ENCODE peak calls at places on chromosomes 16 and 17, in seven cellular contexts. M, I, U, V, L, Y and D are unnamed samples.

GRCh38 chr16:76741623-76742022 is 449.4 kb upstream of the MON1B start:
- DNase-seq in M (no peak), I (no peak), U (no peak), V (no peak), L (no peak), Y (no peak), D (no peak)

GRCh38 chr17:57939797-57940196 is 15.4 kb downstream of the CUEDC1 start:
- DNase-seq in M (no peak), I (no peak), U (no peak), V (no peak), L (no peak), Y (peak; percentile 72), D (no peak)

GRCh38 chr16:84712138-84712671 is 12.4 kb downstream of the USP10 start:
- DNase-seq in M (no peak), I (no peak), U (no peak), V (no peak), L (no peak), Y (no peak), D (no peak)

GRCh38 chr16:85171809-85172464 is 59.7 kb upstream of the CIBAR2 start:
- DNase-seq in M (no peak), I (no peak), U (peak; percentile 25), V (no peak), L (no peak), Y (no peak), D (no peak)

GRCh38 chr16:50371936-50372595 is 3.3 kb upstream of the BRD7 start:
- DNase-seq in M (no peak), I (no peak), U (peak; percentile 30), V (no peak), L (no peak), Y (no peak), D (no peak)

GRCh38 chr16:4244254-4244812 is 2.5 kb upstream of the SRL start:
- DNase-seq in M (no peak), I (peak; percentile 30), U (no peak), V (no peak), L (no peak), Y (no peak), D (no peak)

GRCh38 chr16:25151996-25152395 is 40.5 kb downstream of the LCMT1 start:
- DNase-seq in M (no peak), I (no peak), U (peak; percentile 16), V (peak; percentile 65), L (peak; percentile 61), Y (no peak), D (no peak)

GRCh38 chr16:50747206-50747956 is 5.5 kb downstream of the CYLD start:
- DNase-seq in M (peak; percentile 26), I (peak; percentile 48), U (peak; percentile 18), V (no peak), L (no peak), Y (no peak), D (no peak)

GRCh38 chr17:35788504-35788998 is 6.9 kb downstream of the MMP28 start:
- DNase-seq in M (peak; percentile 89), I (peak; percentile 97), U (peak; percentile 67), V (peak; percentile 78), L (peak; percentile 96), Y (no peak), D (no peak)

GRCh38 chr16:47323241-47323640 is 137.6 kb downstream of the ITFG1 start:
- DNase-seq in M (no peak), I (no peak), U (no peak), V (no peak), L (no peak), Y (no peak), D (no peak)

GRCh38 chr16:46759309-46759708 is 11.2 kb upstream of the MYLK3 start:
- DNase-seq in M (no peak), I (no peak), U (no peak), V (no peak), L (no peak), Y (no peak), D (no peak)

GRCh38 chr16:71473891-71474290 is 11.8 kb upstream of the ZNF23 start:
- DNase-seq in M (peak; percentile 26), I (peak; percentile 82), U (no peak), V (no peak), L (no peak), Y (no peak), D (no peak)

GRCh38 chr17:10313037-10313672 is 59.7 kb downstream of the MYH13 start:
- DNase-seq in M (no peak), I (no peak), U (no peak), V (no peak), L (no peak), Y (no peak), D (no peak)

GRCh38 chr17:10318540-10318939 is 54.3 kb downstream of the MYH13 start:
- DNase-seq in M (no peak), I (no peak), U (no peak), V (no peak), L (no peak), Y (no peak), D (no peak)

GRCh38 chr17:10314332-10314731 is 58.5 kb downstream of the MYH13 start:
- DNase-seq in M (no peak), I (no peak), U (no peak), V (no peak), L (no peak), Y (no peak), D (no peak)

DNA sequence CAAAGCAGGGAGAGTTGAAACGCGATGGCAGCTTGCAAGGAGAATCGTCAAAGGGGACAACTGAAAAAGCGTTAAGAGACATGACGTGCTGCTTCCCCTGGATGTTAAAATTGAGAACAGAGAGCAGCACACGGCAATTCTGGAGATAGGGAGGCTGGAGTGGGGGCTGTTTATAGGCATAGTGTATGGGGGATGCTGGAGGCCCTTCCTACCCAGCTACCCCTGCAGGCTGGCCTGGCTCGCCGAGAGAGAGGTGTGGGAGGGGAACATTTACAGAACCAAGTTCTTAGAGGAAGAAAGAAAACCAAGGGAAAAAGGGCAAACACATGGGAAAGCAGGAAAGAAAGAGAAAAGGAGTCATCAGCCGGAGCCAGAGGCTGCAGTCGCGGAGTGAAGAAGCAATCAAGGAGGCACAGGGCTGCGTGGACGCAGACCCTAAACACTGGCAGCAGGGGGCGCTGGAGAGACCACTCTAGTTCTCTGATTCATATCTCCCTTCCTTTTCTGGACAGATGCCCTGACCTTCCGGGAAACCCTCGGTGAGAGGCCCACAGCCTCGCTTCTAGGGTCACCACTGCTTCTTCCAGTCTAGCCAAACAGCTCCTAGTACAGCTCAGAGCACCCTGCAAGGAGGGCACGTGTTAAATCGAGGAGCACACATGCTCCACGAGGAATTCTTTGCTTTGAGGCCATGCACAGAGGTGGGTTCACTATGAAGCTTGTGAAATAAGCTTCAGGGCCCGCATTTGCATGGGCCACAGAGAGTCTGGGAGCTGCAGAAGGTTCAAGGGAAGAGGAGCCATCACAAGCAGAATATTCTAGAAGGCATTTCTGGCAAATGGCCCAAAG is 55.6 kb downstream of the MYH13 start:
- DNase-seq in M (no peak), I (no peak), U (peak; percentile 53), V (no peak), L (peak; percentile 10), Y (peak; percentile 51), D (no peak)
- TF ChIP-seq CTCF in M (no peak), I (no peak), U (peak; percentile 54), V (peak; percentile 66), L (peak; percentile 41), Y (peak; percentile 39), D (peak; percentile 69)

GRCh38 chr17:60082946-60083471 is 4.3 kb upstream of the HEATR6 start:
- DNase-seq in M (no peak), I (no peak), U (no peak), V (no peak), L (no peak), Y (no peak), D (no peak)
- TF ChIP-seq CTCF in M (no peak), I (no peak), U (no peak), V (no peak), L (no peak), Y (no peak), D (no peak)

GRCh38 chr16:8885674-8886592 is 3.8 kb downstream of the LITAFD start:
- DNase-seq in M (no peak), I (peak; percentile 43), U (peak; percentile 40), V (no peak), L (no peak), Y (no peak), D (no peak)
- TF ChIP-seq CTCF in M (no peak), I (no peak), U (no peak), V (peak; percentile 13), L (peak; percentile 30), Y (no peak), D (peak; percentile 6)

DNA sequence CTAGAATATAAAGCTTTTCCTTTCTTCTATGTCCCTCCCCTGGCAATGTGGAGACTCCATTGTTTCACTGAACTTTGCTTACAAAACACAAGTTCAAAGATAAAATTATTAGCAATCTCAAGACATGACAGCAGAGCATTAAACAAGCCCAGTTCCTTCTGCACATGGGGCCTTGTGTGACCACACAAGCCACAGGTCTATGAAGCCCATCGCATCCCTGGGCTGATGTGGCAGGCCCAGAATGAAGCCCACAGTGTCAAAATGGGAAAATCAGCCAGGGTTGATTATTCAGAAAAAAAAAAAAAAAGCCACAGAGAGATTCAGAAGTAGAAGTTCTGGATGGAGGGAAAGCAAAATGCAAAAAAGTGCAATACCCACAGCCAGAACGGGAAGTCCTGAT is 13.0 kb upstream of the SLC39A11 start:
- DNase-seq in M (no peak), I (no peak), U (no peak), V (no peak), L (no peak), Y (no peak), D (no peak)
- TF ChIP-seq CTCF in M (no peak), I (no peak), U (no peak), V (no peak), L (no peak), Y (no peak), D (no peak)